ENCODE peak calls at places on chromosome 7, in seven cellular contexts. B, M, F, N, S, P and I are unnamed samples.

GRCh38 chr7:134602921-134603394 is 43.7 kb upstream of the BPGM start:
- DNase-seq in B (no peak), M (no peak), F (no peak), N (no peak), S (peak), P (no peak), I (no peak)

GRCh38 chr7:66247387-66248078 is 42.4 kb downstream of the TPST1 start:
- DNase-seq in B (no peak), M (no peak), F (no peak), N (no peak), S (peak), P (no peak), I (no peak)

GRCh38 chr7:68770649-68771048 is 827.6 kb upstream of the AUTS2 start:
- DNase-seq in B (peak), M (no peak), F (no peak), N (peak), S (no peak), P (no peak), I (no peak)

GRCh38 chr7:98810166-98810802 is 59.5 kb downstream of the TMEM130 start:
- DNase-seq in B (no peak), M (no peak), F (no peak), N (no peak), S (no peak), P (no peak), I (peak)

GRCh38 chr7:46363688-46364087 is 442.6 kb upstream of the IGFBP3 start:
- DNase-seq in B (no peak), M (no peak), F (no peak), N (no peak), S (no peak), P (no peak), I (no peak)

GRCh38 chr7:21367081-21367480 is 60.8 kb upstream of the SP4 start:
- DNase-seq in B (no peak), M (no peak), F (no peak), N (no peak), S (no peak), P (no peak), I (no peak)

GRCh38 chr7:149879801-149880738 is 6.3 kb downstream of the ATP6V0E2 start:
- DNase-seq in B (no peak), M (no peak), F (no peak), N (no peak), S (no peak), P (no peak), I (no peak)

GRCh38 chr7:33901847-33902246 is 3.5 kb upstream of the BMPER start:
- DNase-seq in B (no peak), M (no peak), F (no peak), N (no peak), S (no peak), P (no peak), I (no peak)

GRCh38 chr7:28135760-28136159 is 44.8 kb downstream of the JAZF1 start:
- DNase-seq in B (no peak), M (no peak), F (no peak), N (no peak), S (no peak), P (no peak), I (no peak)

GRCh38 chr7:120852700-120853099 is 5.2 kb downstream of the TSPAN12 start:
- DNase-seq in B (no peak), M (no peak), F (no peak), N (no peak), S (no peak), P (no peak), I (no peak)

GRCh38 chr7:381211-382117 is 91.5 kb downstream of the FOXL3 start:
- DNase-seq in B (peak), M (no peak), F (no peak), N (no peak), S (no peak), P (peak), I (peak)

GRCh38 chr7:153190452-153190851 is 430.9 kb downstream of the ACTR3B start:
- DNase-seq in B (no peak), M (no peak), F (no peak), N (no peak), S (no peak), P (no peak), I (no peak)

GRCh38 chr7:934469-935320 is 19.8 kb downstream of the ADAP1 start:
- DNase-seq in B (peak), M (no peak), F (no peak), N (no peak), S (no peak), P (no peak), I (peak)

GRCh38 chr7:116592445-116592844 is 67.6 kb downstream of the CAV1 start:
- DNase-seq in B (peak), M (no peak), F (no peak), N (peak), S (no peak), P (no peak), I (no peak)

GRCh38 chr7:121081327-121081936 is 92.9 kb downstream of the CPED1 start:
- DNase-seq in B (no peak), M (peak), F (no peak), N (no peak), S (peak), P (no peak), I (no peak)

GRCh38 chr7:151550601-151551286 is 31.0 kb upstream of the RHEB start:
- DNase-seq in B (no peak), M (no peak), F (no peak), N (no peak), S (peak), P (no peak), I (no peak)

GRCh38 chr7:120949393-120949799 is 1.2 kb upstream of the ING3 start:
- DNase-seq in B (no peak), M (no peak), F (no peak), N (no peak), S (peak), P (no peak), I (no peak)

GRCh38 chr7:11689096-11689495 is 142.9 kb downstream of the THSD7A start:
- DNase-seq in B (no peak), M (no peak), F (no peak), N (no peak), S (no peak), P (no peak), I (no peak)

GRCh38 chr7:16007911-16008310 is 321.4 kb upstream of the MEOX2 start:
- DNase-seq in B (no peak), M (no peak), F (no peak), N (no peak), S (no peak), P (no peak), I (no peak)

GRCh38 chr7:12103948-12104347 is 107.1 kb upstream of the TMEM106B start:
- DNase-seq in B (no peak), M (no peak), F (no peak), N (no peak), S (no peak), P (no peak), I (no peak)

GRCh38 chr7:33760834-33761233 is 144.5 kb upstream of the BMPER start:
- DNase-seq in B (no peak), M (no peak), F (no peak), N (no peak), S (peak), P (no peak), I (no peak)

GRCh38 chr7:28708033-28708451 is 250.1 kb downstream of the TRIL start:
- DNase-seq in B (no peak), M (peak), F (no peak), N (no peak), S (no peak), P (no peak), I (peak)

GRCh38 chr7:31056775-31057346 is 4.8 kb downstream of the ADCYAP1R1 start:
- DNase-seq in B (no peak), M (no peak), F (no peak), N (no peak), S (no peak), P (no peak), I (no peak)

GRCh38 chr7:825386-825785 is 6.9 kb upstream of the SUN1 start:
- DNase-seq in B (no peak), M (no peak), F (no peak), N (no peak), S (peak), P (no peak), I (no peak)

GRCh38 chr7:132242192-132242812 is 334.0 kb downstream of the PLXNA4 start:
- DNase-seq in B (no peak), M (no peak), F (no peak), N (no peak), S (no peak), P (no peak), I (no peak)

GRCh38 chr7:39238209-39238869 is 260.6 kb downstream of the POU6F2 start:
- DNase-seq in B (no peak), M (no peak), F (no peak), N (no peak), S (no peak), P (no peak), I (no peak)

GRCh38 chr7:69746383-69746782 is 148.1 kb downstream of the AUTS2 start:
- DNase-seq in B (no peak), M (no peak), F (no peak), N (no peak), S (no peak), P (no peak), I (no peak)

GRCh38 chr7:139583826-139584553 is 60.5 kb downstream of the CLEC2L start:
- DNase-seq in B (no peak), M (no peak), F (no peak), N (no peak), S (no peak), P (no peak), I (no peak)

GRCh38 chr7:98276241-98276761 is 5.2 kb upstream of the BRI3 start:
- DNase-seq in B (no peak), M (peak), F (no peak), N (no peak), S (no peak), P (no peak), I (no peak)

GRCh38 chr7:51366930-51367613 is 50.5 kb upstream of the COBL start:
- DNase-seq in B (peak), M (peak), F (peak), N (peak), S (peak), P (peak), I (no peak)

GRCh38 chr7:11415101-11415500 is 416.9 kb downstream of the THSD7A start:
- DNase-seq in B (no peak), M (no peak), F (no peak), N (no peak), S (no peak), P (no peak), I (no peak)

GRCh38 chr7:2151801-2152612 is 80.7 kb downstream of the MAD1L1 start:
- DNase-seq in B (peak), M (no peak), F (no peak), N (no peak), S (no peak), P (no peak), I (no peak)

GRCh38 chr7:102456327-102456726 is 8.3 kb downstream of the ALKBH4 start:
- DNase-seq in B (no peak), M (no peak), F (no peak), N (no peak), S (no peak), P (no peak), I (no peak)

GRCh38 chr7:818031-818699 is 14.1 kb upstream of the SUN1 start:
- DNase-seq in B (no peak), M (peak), F (no peak), N (no peak), S (peak), P (peak), I (no peak)